ENCODE peak calls at places on chromosomes 7 and 10, in eight cellular contexts. B is occipital lobe; X is T-cell; O is neural crest cell; M is mesendoderm; F is effector CD4-positive, alpha-beta T cell; H is T-helper 9 cell; W is anterior cingulate cortex. K is an unnamed sample.
A peak's percentile ranks its signal among the peaks of the same experiment; 100 is the strongest.

GRCh38 chr7:103059471-103059870 is 15.1 kb downstream of the FBXL13 start:
- DNase-seq in B (no peak), X (no peak), O (no peak), M (no peak), F (no peak), H (no peak), W (no peak), K (no peak)

GRCh38 chr7:158161194-158161593 is 426.4 kb downstream of the PTPRN2 start:
- DNase-seq in B (no peak), X (no peak), O (no peak), M (no peak), F (no peak), H (no peak), W (no peak), K (no peak)

GRCh38 chr7:140029072-140029471 is 33.7 kb downstream of the PARP12 start:
- DNase-seq in B (no peak), X (no peak), O (no peak), M (no peak), F (no peak), H (no peak), W (no peak), K (no peak)

GRCh38 chr10:89278034-89278535 is 23.8 kb upstream of the IFIT2 start:
- DNase-seq in B (peak; percentile 41), X (no peak), O (no peak), M (peak; percentile 60), F (no peak), H (no peak), W (no peak), K (no peak)

GRCh38 chr7:132654150-132654549 is 77.9 kb upstream of the PLXNA4 start:
- DNase-seq in B (no peak), X (no peak), O (no peak), M (peak; percentile 80), F (no peak), H (no peak), W (no peak), K (no peak)

GRCh38 chr7:128135275-128136214 is 104.3 kb upstream of the LRRC4 start:
- DNase-seq in B (peak; percentile 60), X (peak; percentile 53), O (peak; percentile 70), M (peak; percentile 69), F (peak; percentile 32), H (peak; percentile 49), W (peak; percentile 36), K (peak; percentile 84)

GRCh38 chr10:130265542-130265941 is 129.4 kb downstream of the GLRX3 start:
- DNase-seq in B (no peak), X (no peak), O (no peak), M (no peak), F (no peak), H (no peak), W (no peak), K (no peak)

GRCh38 chr10:101749033-101749432 is 26.9 kb downstream of the FGF8 start:
- DNase-seq in B (no peak), X (no peak), O (peak; percentile 49), M (peak; percentile 90), F (no peak), H (no peak), W (no peak), K (no peak)

GRCh38 chr7:18693401-18693800 is 197.9 kb downstream of the HDAC9 start:
- DNase-seq in B (no peak), X (no peak), O (no peak), M (peak; percentile 78), F (no peak), H (no peak), W (no peak), K (no peak)

GRCh38 chr10:64486149-64486548 is 964.9 kb downstream of the REEP3 start:
- DNase-seq in B (no peak), X (no peak), O (no peak), M (no peak), F (no peak), H (no peak), W (no peak), K (no peak)

GRCh38 chr7:47669178-47669878 is 87.4 kb upstream of the TNS3 start:
- DNase-seq in B (peak; percentile 28), X (no peak), O (no peak), M (peak; percentile 40), F (no peak), H (no peak), W (no peak), K (no peak)

GRCh38 chr10:22518167-22518724 is 172.9 kb downstream of the SPAG6 start:
- DNase-seq in B (no peak), X (no peak), O (no peak), M (no peak), F (no peak), H (no peak), W (no peak), K (no peak)

GRCh38 chr7:94660006-94660405 is 4.1 kb upstream of the SGCE start:
- DNase-seq in B (no peak), X (no peak), O (no peak), M (no peak), F (no peak), H (no peak), W (no peak), K (no peak)

GRCh38 chr10:132845780-132846595 is 60.0 kb upstream of the NKX6-2 start:
- DNase-seq in B (no peak), X (no peak), O (no peak), M (no peak), F (no peak), H (no peak), W (no peak), K (no peak)

GRCh38 chr7:35712563-35713226 is 17.8 kb upstream of the HERPUD2 start:
- DNase-seq in B (no peak), X (no peak), O (no peak), M (no peak), F (no peak), H (no peak), W (no peak), K (no peak)

GRCh38 chr7:107609861-107610260 is 29.8 kb downstream of the BCAP29 start:
- DNase-seq in B (no peak), X (no peak), O (no peak), M (no peak), F (no peak), H (no peak), W (no peak), K (no peak)